ENCODE peak calls at places on chromosomes 12 and 14, in five cellular contexts. A is CD8-positive, alpha-beta memory T cell; H is M059J; E is pancreas; B is activated T-cell treated with anti-CD3 and anti-CD28 coated beads for 1 hour. Q is an unnamed sample.

GRCh38 chr12:19546611-19547162 is 107.4 kb downstream of the AEBP2 start:
- DNase-seq in A (no peak), B (no peak), H (no peak), E (no peak), Q (no peak)

GRCh38 chr12:85468356-85469157 is 188.5 kb downstream of the ALX1 start:
- DNase-seq in E (peak), A (no peak), B (no peak), H (peak), Q (peak)

GRCh38 chr12:22794017-22794416 is 169.0 kb downstream of the ETNK1 start:
- DNase-seq in E (no peak), A (no peak), H (no peak), B (no peak), Q (no peak)

GRCh38 chr14:64764641-64765520 is 60.7 kb downstream of the PLEKHG3 start:
- DNase-seq in B (peak), A (peak), E (peak), H (peak), Q (peak)

GRCh38 chr14:98958048-98959031 is 313.7 kb downstream of the BCL11B start:
- DNase-seq in B (no peak), A (no peak), H (no peak), E (no peak), Q (no peak)

GRCh38 chr12:131102991-131103609 is 149.4 kb downstream of the ADGRD1 start:
- DNase-seq in E (no peak), B (no peak), A (no peak), H (no peak), Q (no peak)

GRCh38 chr14:32342151-32342853 is 13.2 kb downstream of the AKAP6 start:
- DNase-seq in B (no peak), A (no peak), H (peak), E (no peak), Q (no peak)

GRCh38 chr12:14239935-14240872 is 125.3 kb upstream of the ATF7IP start:
- DNase-seq in A (no peak), H (peak), E (peak), B (no peak), Q (no peak)

GRCh38 chr12:54358945-54359761 is 5.1 kb downstream of the GPR84 start:
- DNase-seq in H (peak), A (peak), E (peak), B (peak), Q (peak)

GRCh38 chr12:53044896-53045571 is 4.8 kb upstream of the TNS2 start:
- DNase-seq in H (no peak), A (no peak), B (no peak), E (no peak), Q (no peak)

GRCh38 chr12:121240484-121241202 is 30.7 kb downstream of the P2RX4 start:
- DNase-seq in B (peak), A (peak), H (no peak), E (peak), Q (peak)

GRCh38 chr14:104296388-104297312 is 158.3 kb downstream of the KIF26A start:
- DNase-seq in B (no peak), A (no peak), E (no peak), H (no peak), Q (no peak)

GRCh38 chr14:50312734-50313054 is 570 bp downstream of the DMAC2L start:
- DNase-seq in E (no peak), A (no peak), B (no peak), H (peak), Q (no peak)

GRCh38 chr14:95482967-95483842 is 33.2 kb downstream of the SYNE3 start:
- DNase-seq in E (no peak), B (no peak), H (peak), A (no peak), Q (no peak)

GRCh38 chr12:131699434-131699833 is 11.5 kb upstream of the SFSWAP start:
- DNase-seq in B (no peak), E (no peak), A (no peak), H (no peak), Q (no peak)

GRCh38 chr12:130832561-130833209 is 6.4 kb downstream of the STX2 start:
- DNase-seq in A (no peak), B (no peak), H (no peak), E (no peak), Q (no peak)

GRCh38 chr14:32458720-32459119 is 129.6 kb downstream of the AKAP6 start:
- DNase-seq in B (no peak), E (no peak), H (no peak), A (no peak), Q (no peak)

GRCh38 chr14:68141531-68142088 is 322.0 kb downstream of the RAD51B start:
- DNase-seq in A (no peak), B (no peak), E (no peak), H (peak), Q (no peak)

GRCh38 chr12:62760779-62761178 is 174.2 kb downstream of the PPM1H start:
- DNase-seq in B (no peak), E (no peak), H (peak), A (no peak), Q (no peak)

GRCh38 chr14:104054222-104054905 is 31.1 kb upstream of the ASPG start:
- DNase-seq in E (no peak), B (no peak), H (no peak), A (no peak), Q (no peak)

GRCh38 chr12:6069452-6070093 is 54.9 kb downstream of the VWF start:
- DNase-seq in A (no peak), B (no peak), E (no peak), H (peak), Q (no peak)

GRCh38 chr12:111753144-111753881 is 13.4 kb upstream of the ALDH2 start:
- DNase-seq in A (no peak), E (peak), B (no peak), H (peak), Q (no peak)